ENCODE peak calls at places on chromosome 16, in eight cellular contexts. C, U, V, H, R, P, M and Y are unnamed samples.

GRCh38 chr16:10828851-10829331 is 10.3 kb upstream of the TVP23A start:
- DNase-seq in P (no peak), H (peak), R (peak), U (peak), C (no peak), M (no peak), V (no peak), Y (no peak)

GRCh38 chr16:28326881-28327610 is 34.7 kb downstream of the SBK1 start:
- DNase-seq in U (peak), R (peak), V (peak), P (no peak), M (peak), C (peak), H (peak), Y (peak)

GRCh38 chr16:87180069-87180468 is 137.1 kb downstream of the C16orf95 start:
- DNase-seq in P (no peak), V (no peak), H (no peak), M (no peak), C (no peak), R (no peak), U (no peak), Y (no peak)

GRCh38 chr16:85354623-85355514 is 242.6 kb upstream of the CIBAR2 start:
- DNase-seq in P (no peak), M (peak), R (no peak), V (no peak), C (no peak), H (no peak), U (peak), Y (no peak)

GRCh38 chr16:1152123-1152638 is 725 bp upstream of the CACNA1H start:
- DNase-seq in R (peak), C (no peak), M (peak), U (peak), H (no peak), V (no peak), P (peak), Y (no peak)

GRCh38 chr16:49194499-49195260 is 87.0 kb downstream of the CBLN1 start:
- DNase-seq in H (no peak), C (no peak), P (no peak), M (no peak), U (no peak), R (peak), V (no peak), Y (no peak)

GRCh38 chr16:5036228-5037156 is 2.8 kb upstream of the NAGPA start:
- DNase-seq in U (no peak), P (no peak), C (no peak), M (no peak), V (no peak), R (no peak), H (no peak), Y (no peak)

GRCh38 chr16:56222482-56222997 is 31.3 kb downstream of the GNAO1 start:
- DNase-seq in M (no peak), V (no peak), H (no peak), U (no peak), C (no peak), R (no peak), P (no peak), Y (no peak)

GRCh38 chr16:68417711-68418301 is 30.5 kb downstream of the SMPD3 start:
- DNase-seq in C (peak), P (peak), V (peak), M (no peak), R (no peak), H (no peak), U (peak), Y (peak)

GRCh38 chr16:80746231-80746630 is 58.2 kb downstream of the CDYL2 start:
- DNase-seq in H (no peak), R (no peak), U (no peak), P (no peak), M (no peak), V (no peak), C (no peak), Y (no peak)

GRCh38 chr16:82263456-82264159 is 93.6 kb upstream of the MPHOSPH6 start:
- DNase-seq in V (peak), U (peak), R (peak), C (peak), H (peak), M (peak), P (no peak), Y (peak)

GRCh38 chr16:67284699-67285646 is 5.6 kb downstream of the PLEKHG4 start:
- DNase-seq in M (peak), P (no peak), H (no peak), C (no peak), U (peak), V (no peak), R (no peak), Y (no peak)

GRCh38 chr16:50991436-50991835 is 159.6 kb downstream of the SALL1 start:
- DNase-seq in V (no peak), C (no peak), M (no peak), H (no peak), P (no peak), R (no peak), U (no peak), Y (no peak)

GRCh38 chr16:87535457-87535854 is 42.6 kb upstream of the ZCCHC14 start:
- DNase-seq in U (no peak), V (no peak), R (no peak), P (no peak), C (no peak), H (no peak), M (no peak), Y (no peak)

GRCh38 chr16:53085539-53086450 is 31.0 kb downstream of the CHD9 start:
- DNase-seq in V (no peak), H (no peak), P (no peak), C (no peak), R (no peak), M (no peak), U (no peak), Y (no peak)